ENCODE peak calls at places on chromosome 6, in six cellular contexts. D is lung, E is cardiac muscle cell, G is PC-9, K is uterus, R is OCI-LY7. Y is an unnamed sample.

GRCh38 chr6:36595168-36595818 is 1.1 kb downstream of the SRSF3 start:
- DNase-seq in D (no peak), E (peak), G (no peak), K (no peak), R (peak), Y (no peak)

GRCh38 chr6:1855890-1856289 is 246.2 kb downstream of the FOXC1 start:
- DNase-seq in D (no peak), E (no peak), G (no peak), K (no peak), R (no peak), Y (no peak)

GRCh38 chr6:49326337-49326736 is 136.7 kb downstream of the MMUT start:
- DNase-seq in D (no peak), E (no peak), G (peak), K (no peak), R (no peak), Y (no peak)

GRCh38 chr6:139165324-139165723 is 30.4 kb downstream of the HECA start:
- DNase-seq in D (no peak), E (no peak), G (no peak), K (no peak), R (peak), Y (no peak)

GRCh38 chr6:16903470-16903869 is 142.2 kb upstream of the ATXN1 start:
- DNase-seq in D (no peak), E (no peak), G (no peak), K (no peak), R (no peak), Y (no peak)

GRCh38 chr6:71040043-71040442 is 83.2 kb upstream of the B3GAT2 start:
- DNase-seq in D (no peak), E (no peak), G (no peak), K (no peak), R (no peak), Y (no peak)

GRCh38 chr6:166440729-166441128 is 58.0 kb upstream of the MPC1 start:
- DNase-seq in D (no peak), E (no peak), G (no peak), K (no peak), R (no peak), Y (no peak)

GRCh38 chr6:149963462-149964242 is at the start of gene ULBP1:
- DNase-seq in D (peak), E (peak), G (peak), K (peak), R (peak), Y (peak)

GRCh38 chr6:75493400-75494064 is at the start of gene FILIP1:
- DNase-seq in D (peak), E (peak), G (no peak), K (peak), R (no peak), Y (peak)

GRCh38 chr6:10384719-10385511 is 30.0 kb downstream of the TFAP2A start:
- DNase-seq in D (no peak), E (no peak), G (no peak), K (no peak), R (no peak), Y (no peak)

GRCh38 chr6:113856571-113857564 is at the start of gene MARCKS:
- DNase-seq in D (peak), E (peak), G (peak), K (peak), R (peak), Y (peak)

GRCh38 chr6:161444464-161444863 is 170.6 kb upstream of the AGPAT4 start:
- DNase-seq in D (no peak), E (no peak), G (no peak), K (no peak), R (no peak), Y (peak)

GRCh38 chr6:89436226-89436625 is 3.3 kb downstream of the ANKRD6 start:
- DNase-seq in D (no peak), E (no peak), G (no peak), K (no peak), R (no peak), Y (no peak)

GRCh38 chr6:170031684-170032121 is 259.2 kb downstream of the DLL1 start:
- DNase-seq in D (no peak), E (no peak), G (no peak), K (peak), R (no peak), Y (no peak)

GRCh38 chr6:15412767-15413166 is 166.9 kb downstream of the JARID2 start:
- DNase-seq in D (no peak), E (no peak), G (no peak), K (no peak), R (no peak), Y (no peak)

GRCh38 chr6:6915219-6915618 is 192.5 kb upstream of the RREB1 start:
- DNase-seq in D (no peak), E (no peak), G (no peak), K (no peak), R (no peak), Y (no peak)

GRCh38 chr6:47262226-47262625 is 47.5 kb downstream of the TNFRSF21 start:
- DNase-seq in D (no peak), E (no peak), G (peak), K (no peak), R (no peak), Y (no peak)

GRCh38 chr6:68876792-68877493 is 241.9 kb downstream of the ADGRB3 start:
- DNase-seq in D (no peak), E (peak), G (no peak), K (no peak), R (peak), Y (no peak)

GRCh38 chr6:165984743-165985142 is 182.9 kb downstream of the TBXT start:
- DNase-seq in D (no peak), E (no peak), G (no peak), K (no peak), R (no peak), Y (no peak)

GRCh38 chr6:31125586-31126363 is 5.5 kb upstream of the CDSN start:
- DNase-seq in D (no peak), E (no peak), G (no peak), K (no peak), R (no peak), Y (no peak)

GRCh38 chr6:797479-798077 is 104.6 kb upstream of the EXOC2 start:
- DNase-seq in D (peak), E (peak), G (no peak), K (no peak), R (peak), Y (no peak)

GRCh38 chr6:93418113-93418447 is 1.3 kb downstream of the EPHA7 start:
- DNase-seq in D (no peak), E (no peak), G (no peak), K (no peak), R (no peak), Y (no peak)

GRCh38 chr6:12339808-12340487 is 49.8 kb downstream of the EDN1 start:
- DNase-seq in D (no peak), E (no peak), G (no peak), K (no peak), R (no peak), Y (no peak)

GRCh38 chr6:103273048-103273447 is 1586.7 kb downstream of the HACE1 start:
- DNase-seq in D (no peak), E (peak), G (no peak), K (no peak), R (peak), Y (no peak)

GRCh38 chr6:153312633-153313032 is 181.6 kb upstream of the RGS17 start:
- DNase-seq in D (peak), E (peak), G (no peak), K (no peak), R (peak), Y (no peak)

GRCh38 chr6:157629220-157629619 is 193.8 kb upstream of the SNX9 start:
- DNase-seq in D (no peak), E (peak), G (no peak), K (no peak), R (no peak), Y (no peak)

GRCh38 chr6:44235891-44236516 is 10.9 kb upstream of the HSP90AB1 start:
- DNase-seq in D (no peak), E (no peak), G (peak), K (no peak), R (no peak), Y (no peak)

GRCh38 chr6:44233560-44234100 is 10.2 kb downstream of the SLC29A1 start:
- DNase-seq in D (no peak), E (no peak), G (no peak), K (no peak), R (no peak), Y (peak)

GRCh38 chr6:44237021-44237812 is 9.7 kb upstream of the HSP90AB1 start:
- DNase-seq in D (peak), E (peak), G (peak), K (peak), R (peak), Y (peak)

GRCh38 chr6:44234101-44235090 is 11.0 kb downstream of the SLC29A1 start:
- DNase-seq in D (no peak), E (peak), G (peak), K (peak), R (peak), Y (peak)

GRCh38 chr6:44235269-44235668 is 11.6 kb upstream of the HSP90AB1 start:
- DNase-seq in D (no peak), E (no peak), G (no peak), K (no peak), R (no peak), Y (no peak)
- H3K27ac ChIP-seq in D (peak), E (peak), G (no peak), K (peak), R (no peak), Y (peak)

DNA sequence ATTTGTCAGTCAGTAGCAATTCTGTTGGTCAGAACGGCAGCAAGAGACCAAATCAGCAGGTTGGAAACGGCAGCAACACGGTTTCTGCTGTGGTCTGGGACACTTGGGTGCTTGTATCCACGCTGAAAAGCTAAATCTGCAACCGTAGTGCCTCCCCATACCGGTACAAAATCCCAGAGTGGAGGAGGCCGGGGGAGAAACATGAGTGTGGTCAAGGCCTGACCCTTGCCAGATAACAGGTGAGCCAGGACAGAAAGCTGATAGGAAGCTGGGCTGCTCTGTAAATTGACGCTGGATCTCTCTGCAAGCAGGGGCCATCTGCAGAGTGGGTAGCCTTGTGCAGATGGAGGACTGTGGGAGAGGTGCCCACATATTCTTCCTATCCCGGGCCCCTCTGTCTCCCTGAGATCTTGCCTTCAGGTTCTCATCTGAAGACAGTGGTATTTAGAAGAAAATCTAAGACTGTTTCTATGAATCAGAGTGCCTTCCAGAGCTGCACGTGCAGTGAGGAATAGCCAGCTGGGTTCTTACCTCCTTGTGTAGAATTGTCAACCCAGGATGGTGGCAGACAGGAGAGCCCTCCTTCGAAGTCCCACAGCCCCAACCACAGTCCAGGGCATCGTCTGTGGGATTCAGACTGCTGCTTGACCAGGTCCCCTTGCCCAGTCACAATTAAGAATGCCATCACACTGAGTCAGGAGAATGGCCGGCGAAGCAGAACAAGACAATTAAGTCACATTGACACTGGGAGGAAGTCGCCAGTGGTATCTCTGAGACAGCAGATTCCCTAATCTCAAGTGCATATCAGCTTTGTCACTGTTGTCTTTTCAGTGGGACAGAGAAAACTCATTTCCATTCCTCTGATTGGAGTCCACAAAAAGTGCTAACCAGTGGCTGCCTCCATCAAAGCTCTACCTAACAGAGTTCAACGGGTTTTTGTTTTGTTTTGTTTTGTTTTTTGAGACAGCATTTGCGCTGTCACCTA is 100.0 kb upstream of the RIPOR2 start:
- DNase-seq in D (no peak), E (peak), G (peak), K (no peak), R (peak), Y (no peak)
- H3K27ac ChIP-seq in D (peak), E (no peak), G (no peak), K (peak), R (peak), Y (no peak)

DNA sequence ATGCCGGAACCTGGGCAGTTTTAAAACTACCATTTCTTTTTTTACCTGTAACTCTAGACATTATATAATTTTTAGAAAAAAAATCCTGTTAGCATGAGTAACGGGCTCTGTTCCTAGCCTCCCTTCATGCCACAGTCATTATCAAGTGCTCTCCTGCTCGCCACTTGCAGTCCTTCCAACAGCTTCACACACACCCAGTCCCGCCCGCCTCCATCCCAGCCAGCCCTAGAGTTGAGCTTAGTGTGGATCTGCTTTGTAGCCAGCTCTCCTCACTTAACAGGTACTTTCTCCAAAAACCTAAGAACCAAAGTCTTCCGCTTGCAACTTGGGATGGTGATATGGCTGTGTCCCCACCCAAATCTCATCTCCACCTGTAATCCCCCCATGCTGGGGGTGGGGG is 51.5 kb downstream of the EZR start:
- DNase-seq in D (no peak), E (no peak), G (no peak), K (no peak), R (no peak), Y (no peak)
- H3K27ac ChIP-seq in D (no peak), E (peak), G (peak), K (no peak), R (no peak), Y (no peak)

DNA sequence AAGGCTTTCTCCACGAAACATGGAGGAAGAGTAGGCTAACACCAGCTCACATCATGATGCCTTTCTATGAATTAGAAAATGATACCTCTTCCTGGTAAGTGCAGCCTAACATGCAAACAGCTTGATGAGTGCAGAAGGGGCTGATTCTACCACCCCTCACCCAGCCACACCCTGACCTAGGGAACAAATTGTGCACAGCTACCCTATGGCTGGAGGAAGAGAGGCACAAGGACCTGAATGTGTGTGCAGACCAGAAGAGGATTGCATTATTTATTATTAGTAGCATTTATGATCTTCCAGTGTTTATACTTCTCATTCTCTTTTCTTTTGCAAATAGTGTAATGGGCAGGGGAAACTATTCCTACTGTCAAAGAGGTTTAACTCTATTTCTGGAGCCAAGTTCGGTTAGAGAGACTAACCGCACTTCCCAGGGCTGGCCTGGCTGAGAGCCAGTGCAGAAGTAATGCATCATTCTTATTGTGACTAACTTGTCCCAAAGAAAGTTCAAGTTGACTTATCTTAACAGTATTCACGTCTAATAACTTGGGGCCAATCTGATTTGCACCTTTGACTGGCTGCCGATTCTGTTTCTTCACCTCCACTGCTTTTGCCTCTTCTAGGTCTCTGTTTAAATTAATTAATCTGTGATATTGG is 237.5 kb downstream of the CD83 start:
- DNase-seq in D (peak), E (no peak), G (no peak), K (peak), R (no peak), Y (peak)
- H3K27ac ChIP-seq in D (no peak), E (no peak), G (no peak), K (no peak), R (no peak), Y (no peak)

GRCh38 chr6:104322849-104323248 is 536.9 kb downstream of the HACE1 start:
- DNase-seq in D (no peak), E (no peak), G (no peak), K (no peak), R (no peak), Y (no peak)
- H3K27ac ChIP-seq in D (no peak), E (no peak), G (no peak), K (no peak), R (no peak), Y (no peak)

GRCh38 chr6:43965628-43966373 is 161.5 kb downstream of the MRPL14 start:
- DNase-seq in D (no peak), E (no peak), G (no peak), K (no peak), R (no peak), Y (no peak)

GRCh38 chr6:43964659-43965570 is 162.3 kb downstream of the MRPL14 start:
- DNase-seq in D (no peak), E (no peak), G (no peak), K (no peak), R (no peak), Y (no peak)

GRCh38 chr6:43963877-43964658 is 163.2 kb downstream of the MRPL14 start:
- DNase-seq in D (no peak), E (no peak), G (no peak), K (no peak), R (no peak), Y (no peak)

GRCh38 chr6:43963203-43963602 is 164.0 kb downstream of the MRPL14 start:
- DNase-seq in D (no peak), E (no peak), G (no peak), K (no peak), R (no peak), Y (no peak)

DNA sequence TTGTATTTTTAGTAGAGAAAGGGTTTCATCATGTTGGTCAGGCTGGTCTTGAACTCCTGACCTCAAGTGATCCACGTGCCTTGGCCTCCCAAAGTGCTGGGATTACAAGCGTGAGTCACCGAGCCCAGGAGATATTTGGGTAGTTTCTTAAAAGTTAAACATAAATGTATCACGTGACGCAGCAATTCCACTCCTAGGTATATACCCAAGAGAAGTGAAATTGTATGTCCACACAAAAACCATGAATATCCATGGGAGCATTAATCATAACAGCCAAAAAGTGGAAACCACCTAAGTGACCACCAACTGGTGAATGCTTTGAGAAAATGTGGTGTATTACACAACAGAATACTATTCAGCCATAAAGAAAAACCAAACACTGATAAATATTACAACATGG is 164.8 kb downstream of the MRPL14 start:
- DNase-seq in D (no peak), E (no peak), G (no peak), K (no peak), R (no peak), Y (no peak)
- H3K27ac ChIP-seq in D (no peak), E (no peak), G (no peak), K (no peak), R (no peak), Y (no peak)

DNA sequence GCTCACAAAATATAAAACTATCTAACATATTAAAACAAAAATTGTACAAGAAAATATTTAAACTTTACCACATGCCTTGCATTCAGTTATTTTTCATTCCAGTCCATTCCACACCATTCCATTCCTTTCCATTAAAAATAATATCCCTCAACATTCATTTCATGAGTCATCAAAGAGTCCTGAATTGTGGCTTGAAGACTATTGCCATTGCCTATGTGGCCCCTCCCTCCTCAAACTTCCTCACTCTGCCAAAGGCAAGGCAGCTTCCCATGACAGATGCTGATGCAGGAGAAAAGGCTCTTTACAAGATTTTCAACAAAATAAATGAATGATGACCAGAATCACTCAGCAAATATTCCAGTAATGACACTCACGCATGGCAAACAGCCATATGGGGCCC is 31.7 kb downstream of the IL20RA start:
- DNase-seq in D (no peak), E (no peak), G (peak), K (no peak), R (no peak), Y (no peak)
- H3K27ac ChIP-seq in D (no peak), E (no peak), G (peak), K (no peak), R (no peak), Y (no peak)

Y was measured in psoas muscle.